ENCODE peak calls at places on chromosomes 13 and 19, in nine cellular contexts. Z is activated naive CD8-positive, alpha-beta T cell treated with anti-CD3 and anti-CD28 coated beads, Interleukin-2, amount 50 U/mL, for 24 hours; M is COR-L47; X is KBM-7; Y is activated CD4-positive, alpha-beta T cell treated with anti-CD3 and anti-CD28 coated beads, Interleukin-2, amount 50 U/mL, for 48 hours; O is left cardiac atrium; S is A172; G is putamen; D is WERI-Rb-1. K is an unnamed sample.

GRCh38 chr13:109160887-109161669 is 531.7 kb downstream of the MYO16 start:
- DNase-seq in Z (no peak), M (no peak), X (no peak), Y (no peak), O (no peak), S (no peak), G (no peak), D (no peak), K (no peak)

GRCh38 chr19:14407889-14408640 is 11.1 kb downstream of the DDX39A start:
- DNase-seq in Z (peak), M (no peak), X (no peak), Y (no peak), O (no peak), S (no peak), G (no peak), D (no peak), K (no peak)

GRCh38 chr19:18520848-18521691 is 800 bp downstream of the ELL start:
- DNase-seq in Z (peak), M (no peak), X (no peak), Y (no peak), O (peak), S (no peak), G (no peak), D (peak), K (peak)

GRCh38 chr19:15885919-15886318 is 12.0 kb downstream of the CYP4F2 start:
- DNase-seq in Z (no peak), M (no peak), X (no peak), Y (no peak), O (no peak), S (no peak), G (no peak), D (no peak), K (no peak)

GRCh38 chr19:49758292-49758691 is 4.8 kb downstream of the TSKS start:
- DNase-seq in Z (no peak), M (no peak), X (peak), Y (no peak), O (no peak), S (peak), G (peak), D (no peak), K (no peak)

GRCh38 chr13:75485286-75486062 is 3.5 kb upstream of the TBC1D4 start:
- DNase-seq in Z (no peak), M (no peak), X (no peak), Y (no peak), O (no peak), S (peak), G (no peak), D (no peak), K (no peak)

GRCh38 chr19:2051771-2052704 is 994 bp upstream of the MKNK2 start:
- DNase-seq in Z (peak), M (no peak), X (peak), Y (peak), O (peak), S (no peak), G (no peak), D (no peak), K (peak)

GRCh38 chr13:110301606-110302131 is 5.3 kb downstream of the COL4A1 start:
- DNase-seq in Z (no peak), M (no peak), X (no peak), Y (no peak), O (no peak), S (peak), G (no peak), D (no peak), K (peak)

GRCh38 chr19:8451885-8452284 is 7.1 kb downstream of the HNRNPM start:
- DNase-seq in Z (no peak), M (no peak), X (no peak), Y (no peak), O (no peak), S (peak), G (no peak), D (peak), K (no peak)